ENCODE peak calls at places on chromosome 2, in seven cellular contexts. One of them, this sample, is unnamed.
A peak's percentile ranks its signal among the peaks of the same experiment; 100 is the strongest.

GRCh38 chr2:178718283-178718682 is 88.9 kb downstream of the TTN start:
- DNase-seq in stimulated activated CD8-positive, alpha-beta memory T cell treated with anti-CD3 and anti-CD28 coated beads, Interleukin-15, amount 100 ng/mL, for 4 hours: no peak
- DNase-seq in myocyte: peak; percentile 52
- DNase-seq in neural crest cell: no peak
- DNase-seq in activated CD4-positive, alpha-beta T cell treated with anti-CD3 and anti-CD28 coated beads, Interleukin-2, amount 50 U/mL, for 1 hour: no peak
- DNase-seq in CD8-positive, alpha-beta T cell: no peak
- DNase-seq in HEK293T: no peak
- DNase-seq in this sample: peak; percentile 35

GRCh38 chr2:199070550-199070949 is 387.2 kb downstream of the SATB2 start:
- DNase-seq in stimulated activated CD8-positive, alpha-beta memory T cell treated with anti-CD3 and anti-CD28 coated beads, Interleukin-15, amount 100 ng/mL, for 4 hours: no peak
- DNase-seq in myocyte: no peak
- DNase-seq in neural crest cell: no peak
- DNase-seq in activated CD4-positive, alpha-beta T cell treated with anti-CD3 and anti-CD28 coated beads, Interleukin-2, amount 50 U/mL, for 1 hour: no peak
- DNase-seq in CD8-positive, alpha-beta T cell: no peak
- DNase-seq in HEK293T: no peak
- DNase-seq in this sample: no peak

GRCh38 chr2:109470121-109470921 is 143.4 kb downstream of the SEPTIN10 start:
- DNase-seq in stimulated activated CD8-positive, alpha-beta memory T cell treated with anti-CD3 and anti-CD28 coated beads, Interleukin-15, amount 100 ng/mL, for 4 hours: no peak
- DNase-seq in myocyte: peak; percentile 58
- DNase-seq in neural crest cell: no peak
- DNase-seq in activated CD4-positive, alpha-beta T cell treated with anti-CD3 and anti-CD28 coated beads, Interleukin-2, amount 50 U/mL, for 1 hour: no peak
- DNase-seq in CD8-positive, alpha-beta T cell: no peak
- DNase-seq in HEK293T: no peak
- DNase-seq in this sample: peak; percentile 69

GRCh38 chr2:121955313-121956211 is 200.1 kb downstream of the TSN start:
- DNase-seq in stimulated activated CD8-positive, alpha-beta memory T cell treated with anti-CD3 and anti-CD28 coated beads, Interleukin-15, amount 100 ng/mL, for 4 hours: no peak
- DNase-seq in myocyte: no peak
- DNase-seq in neural crest cell: no peak
- DNase-seq in activated CD4-positive, alpha-beta T cell treated with anti-CD3 and anti-CD28 coated beads, Interleukin-2, amount 50 U/mL, for 1 hour: no peak
- DNase-seq in CD8-positive, alpha-beta T cell: no peak
- DNase-seq in HEK293T: no peak
- DNase-seq in this sample: no peak

GRCh38 chr2:234592541-234592940 is 95.7 kb upstream of the ARL4C start:
- DNase-seq in stimulated activated CD8-positive, alpha-beta memory T cell treated with anti-CD3 and anti-CD28 coated beads, Interleukin-15, amount 100 ng/mL, for 4 hours: no peak
- DNase-seq in myocyte: no peak
- DNase-seq in neural crest cell: no peak
- DNase-seq in activated CD4-positive, alpha-beta T cell treated with anti-CD3 and anti-CD28 coated beads, Interleukin-2, amount 50 U/mL, for 1 hour: no peak
- DNase-seq in CD8-positive, alpha-beta T cell: no peak
- DNase-seq in HEK293T: no peak
- DNase-seq in this sample: no peak

GRCh38 chr2:217970206-217970605 is 32.6 kb downstream of the TNS1 start:
- DNase-seq in stimulated activated CD8-positive, alpha-beta memory T cell treated with anti-CD3 and anti-CD28 coated beads, Interleukin-15, amount 100 ng/mL, for 4 hours: no peak
- DNase-seq in myocyte: no peak
- DNase-seq in neural crest cell: no peak
- DNase-seq in activated CD4-positive, alpha-beta T cell treated with anti-CD3 and anti-CD28 coated beads, Interleukin-2, amount 50 U/mL, for 1 hour: no peak
- DNase-seq in CD8-positive, alpha-beta T cell: no peak
- DNase-seq in HEK293T: no peak
- DNase-seq in this sample: no peak

GRCh38 chr2:2159336-2159735 is 171.7 kb downstream of the MYT1L start:
- DNase-seq in stimulated activated CD8-positive, alpha-beta memory T cell treated with anti-CD3 and anti-CD28 coated beads, Interleukin-15, amount 100 ng/mL, for 4 hours: no peak
- DNase-seq in myocyte: no peak
- DNase-seq in neural crest cell: no peak
- DNase-seq in activated CD4-positive, alpha-beta T cell treated with anti-CD3 and anti-CD28 coated beads, Interleukin-2, amount 50 U/mL, for 1 hour: no peak
- DNase-seq in CD8-positive, alpha-beta T cell: no peak
- DNase-seq in HEK293T: no peak
- DNase-seq in this sample: no peak

GRCh38 chr2:25598332-25598731 is 75.0 kb downstream of the DTNB start:
- DNase-seq in stimulated activated CD8-positive, alpha-beta memory T cell treated with anti-CD3 and anti-CD28 coated beads, Interleukin-15, amount 100 ng/mL, for 4 hours: no peak
- DNase-seq in myocyte: no peak
- DNase-seq in neural crest cell: no peak
- DNase-seq in activated CD4-positive, alpha-beta T cell treated with anti-CD3 and anti-CD28 coated beads, Interleukin-2, amount 50 U/mL, for 1 hour: no peak
- DNase-seq in CD8-positive, alpha-beta T cell: no peak
- DNase-seq in HEK293T: no peak
- DNase-seq in this sample: no peak

GRCh38 chr2:184646177-184646576 is 47.8 kb downstream of the ZNF804A start:
- DNase-seq in stimulated activated CD8-positive, alpha-beta memory T cell treated with anti-CD3 and anti-CD28 coated beads, Interleukin-15, amount 100 ng/mL, for 4 hours: no peak
- DNase-seq in myocyte: peak; percentile 42
- DNase-seq in neural crest cell: no peak
- DNase-seq in activated CD4-positive, alpha-beta T cell treated with anti-CD3 and anti-CD28 coated beads, Interleukin-2, amount 50 U/mL, for 1 hour: no peak
- DNase-seq in CD8-positive, alpha-beta T cell: no peak
- DNase-seq in HEK293T: no peak
- DNase-seq in this sample: peak; percentile 19

GRCh38 chr2:44016282-44016681 is 20.5 kb upstream of the LRPPRC start:
- DNase-seq in stimulated activated CD8-positive, alpha-beta memory T cell treated with anti-CD3 and anti-CD28 coated beads, Interleukin-15, amount 100 ng/mL, for 4 hours: no peak
- DNase-seq in myocyte: peak; percentile 63
- DNase-seq in neural crest cell: peak; percentile 68
- DNase-seq in activated CD4-positive, alpha-beta T cell treated with anti-CD3 and anti-CD28 coated beads, Interleukin-2, amount 50 U/mL, for 1 hour: peak; percentile 23
- DNase-seq in CD8-positive, alpha-beta T cell: no peak
- DNase-seq in HEK293T: peak; percentile 45
- DNase-seq in this sample: peak; percentile 37

GRCh38 chr2:163191372-163191771 is 352.8 kb upstream of the KCNH7 start:
- DNase-seq in stimulated activated CD8-positive, alpha-beta memory T cell treated with anti-CD3 and anti-CD28 coated beads, Interleukin-15, amount 100 ng/mL, for 4 hours: no peak
- DNase-seq in myocyte: peak; percentile 58
- DNase-seq in neural crest cell: peak; percentile 18
- DNase-seq in activated CD4-positive, alpha-beta T cell treated with anti-CD3 and anti-CD28 coated beads, Interleukin-2, amount 50 U/mL, for 1 hour: no peak
- DNase-seq in CD8-positive, alpha-beta T cell: no peak
- DNase-seq in HEK293T: peak; percentile 9
- DNase-seq in this sample: peak; percentile 50

GRCh38 chr2:39537150-39537549 is 100.1 kb upstream of the MAP4K3 start:
- DNase-seq in stimulated activated CD8-positive, alpha-beta memory T cell treated with anti-CD3 and anti-CD28 coated beads, Interleukin-15, amount 100 ng/mL, for 4 hours: no peak
- DNase-seq in myocyte: no peak
- DNase-seq in neural crest cell: no peak
- DNase-seq in activated CD4-positive, alpha-beta T cell treated with anti-CD3 and anti-CD28 coated beads, Interleukin-2, amount 50 U/mL, for 1 hour: no peak
- DNase-seq in CD8-positive, alpha-beta T cell: no peak
- DNase-seq in HEK293T: no peak
- DNase-seq in this sample: no peak

GRCh38 chr2:238449241-238449640 is 22.5 kb downstream of the ASB1 start:
- DNase-seq in stimulated activated CD8-positive, alpha-beta memory T cell treated with anti-CD3 and anti-CD28 coated beads, Interleukin-15, amount 100 ng/mL, for 4 hours: no peak
- DNase-seq in myocyte: no peak
- DNase-seq in neural crest cell: no peak
- DNase-seq in activated CD4-positive, alpha-beta T cell treated with anti-CD3 and anti-CD28 coated beads, Interleukin-2, amount 50 U/mL, for 1 hour: no peak
- DNase-seq in CD8-positive, alpha-beta T cell: no peak
- DNase-seq in HEK293T: no peak
- DNase-seq in this sample: no peak

GRCh38 chr2:30770791-30771190 is 36.5 kb downstream of the CAPN13 start:
- DNase-seq in stimulated activated CD8-positive, alpha-beta memory T cell treated with anti-CD3 and anti-CD28 coated beads, Interleukin-15, amount 100 ng/mL, for 4 hours: no peak
- DNase-seq in myocyte: no peak
- DNase-seq in neural crest cell: no peak
- DNase-seq in activated CD4-positive, alpha-beta T cell treated with anti-CD3 and anti-CD28 coated beads, Interleukin-2, amount 50 U/mL, for 1 hour: no peak
- DNase-seq in CD8-positive, alpha-beta T cell: no peak
- DNase-seq in HEK293T: no peak
- DNase-seq in this sample: no peak

GRCh38 chr2:191799526-191799925 is 47.4 kb downstream of the CAVIN2 start:
- DNase-seq in stimulated activated CD8-positive, alpha-beta memory T cell treated with anti-CD3 and anti-CD28 coated beads, Interleukin-15, amount 100 ng/mL, for 4 hours: no peak
- DNase-seq in myocyte: no peak
- DNase-seq in neural crest cell: no peak
- DNase-seq in activated CD4-positive, alpha-beta T cell treated with anti-CD3 and anti-CD28 coated beads, Interleukin-2, amount 50 U/mL, for 1 hour: no peak
- DNase-seq in CD8-positive, alpha-beta T cell: no peak
- DNase-seq in HEK293T: no peak
- DNase-seq in this sample: no peak

GRCh38 chr2:13522917-13523821 is 806.4 kb downstream of the TRIB2 start:
- DNase-seq in stimulated activated CD8-positive, alpha-beta memory T cell treated with anti-CD3 and anti-CD28 coated beads, Interleukin-15, amount 100 ng/mL, for 4 hours: no peak
- DNase-seq in myocyte: peak; percentile 71
- DNase-seq in neural crest cell: no peak
- DNase-seq in activated CD4-positive, alpha-beta T cell treated with anti-CD3 and anti-CD28 coated beads, Interleukin-2, amount 50 U/mL, for 1 hour: no peak
- DNase-seq in CD8-positive, alpha-beta T cell: no peak
- DNase-seq in HEK293T: no peak
- DNase-seq in this sample: peak; percentile 5

GRCh38 chr2:143482761-143483160 is 353.5 kb downstream of the ARHGAP15 start:
- DNase-seq in stimulated activated CD8-positive, alpha-beta memory T cell treated with anti-CD3 and anti-CD28 coated beads, Interleukin-15, amount 100 ng/mL, for 4 hours: no peak
- DNase-seq in myocyte: no peak
- DNase-seq in neural crest cell: no peak
- DNase-seq in activated CD4-positive, alpha-beta T cell treated with anti-CD3 and anti-CD28 coated beads, Interleukin-2, amount 50 U/mL, for 1 hour: no peak
- DNase-seq in CD8-positive, alpha-beta T cell: no peak
- DNase-seq in HEK293T: no peak
- DNase-seq in this sample: no peak

GRCh38 chr2:100470898-100471514 is 724 bp downstream of the NMS start:
- DNase-seq in stimulated activated CD8-positive, alpha-beta memory T cell treated with anti-CD3 and anti-CD28 coated beads, Interleukin-15, amount 100 ng/mL, for 4 hours: no peak
- DNase-seq in myocyte: peak; percentile 20
- DNase-seq in neural crest cell: peak; percentile 78
- DNase-seq in activated CD4-positive, alpha-beta T cell treated with anti-CD3 and anti-CD28 coated beads, Interleukin-2, amount 50 U/mL, for 1 hour: no peak
- DNase-seq in CD8-positive, alpha-beta T cell: no peak
- DNase-seq in HEK293T: peak; percentile 74
- DNase-seq in this sample: peak; percentile 3

GRCh38 chr2:220071716-220072115 is 444.3 kb downstream of the SLC4A3 start:
- DNase-seq in stimulated activated CD8-positive, alpha-beta memory T cell treated with anti-CD3 and anti-CD28 coated beads, Interleukin-15, amount 100 ng/mL, for 4 hours: no peak
- DNase-seq in myocyte: no peak
- DNase-seq in neural crest cell: no peak
- DNase-seq in activated CD4-positive, alpha-beta T cell treated with anti-CD3 and anti-CD28 coated beads, Interleukin-2, amount 50 U/mL, for 1 hour: no peak
- DNase-seq in CD8-positive, alpha-beta T cell: no peak
- DNase-seq in HEK293T: no peak
- DNase-seq in this sample: no peak

GRCh38 chr2:232190796-232191195 is 187.8 kb upstream of the ALPP start:
- DNase-seq in stimulated activated CD8-positive, alpha-beta memory T cell treated with anti-CD3 and anti-CD28 coated beads, Interleukin-15, amount 100 ng/mL, for 4 hours: no peak
- DNase-seq in myocyte: no peak
- DNase-seq in neural crest cell: no peak
- DNase-seq in activated CD4-positive, alpha-beta T cell treated with anti-CD3 and anti-CD28 coated beads, Interleukin-2, amount 50 U/mL, for 1 hour: no peak
- DNase-seq in CD8-positive, alpha-beta T cell: no peak
- DNase-seq in HEK293T: no peak
- DNase-seq in this sample: no peak

GRCh38 chr2:177708660-177709328 is 316.2 kb downstream of the AGPS start:
- DNase-seq in stimulated activated CD8-positive, alpha-beta memory T cell treated with anti-CD3 and anti-CD28 coated beads, Interleukin-15, amount 100 ng/mL, for 4 hours: no peak
- DNase-seq in myocyte: no peak
- DNase-seq in neural crest cell: no peak
- DNase-seq in activated CD4-positive, alpha-beta T cell treated with anti-CD3 and anti-CD28 coated beads, Interleukin-2, amount 50 U/mL, for 1 hour: no peak
- DNase-seq in CD8-positive, alpha-beta T cell: no peak
- DNase-seq in HEK293T: no peak
- DNase-seq in this sample: no peak

This sample was measured in LHCN-M2.